ENCODE peak calls at places on chromosome 1, in six cellular contexts. V, N, R, I, P and C are unnamed samples.
A peak's percentile ranks its signal among the peaks of the same experiment; 100 is the strongest.

GRCh38 chr1:165449121-165449520 is 4.2 kb upstream of the RXRG start:
- DNase-seq in R (no peak), V (no peak), P (no peak), N (no peak), I (no peak), C (no peak)

GRCh38 chr1:27509127-27510080 is 19.4 kb upstream of the WASF2 start:
- DNase-seq in R (no peak), V (no peak), I (no peak), P (no peak), N (peak; percentile 69), C (no peak)

GRCh38 chr1:209797978-209798639 is 7.8 kb downstream of the IRF6 start:
- DNase-seq in N (no peak), I (peak; percentile 21), R (no peak), V (no peak), P (no peak), C (no peak)

GRCh38 chr1:229064320-229064908 is 206.5 kb upstream of the RAB4A start:
- DNase-seq in P (peak; percentile 53), R (no peak), V (no peak), I (no peak), N (no peak), C (no peak)

GRCh38 chr1:25583519-25584370 is 32.8 kb upstream of the MAN1C1 start:
- DNase-seq in V (no peak), N (no peak), P (peak; percentile 4), I (no peak), R (no peak), C (peak; percentile 28)

GRCh38 chr1:210293191-210293607 is 35.5 kb upstream of the HHAT start:
- DNase-seq in V (peak; percentile 90), I (peak; percentile 75), N (peak; percentile 39), R (no peak), P (peak; percentile 50), C (peak; percentile 48)

GRCh38 chr1:44632511-44633072 is 41.7 kb downstream of the TMEM53 start:
- DNase-seq in P (peak; percentile 19), N (no peak), R (no peak), V (no peak), I (no peak), C (no peak)

GRCh38 chr1:232689714-232690113 is 59.8 kb upstream of the SIPA1L2 start:
- DNase-seq in N (no peak), V (no peak), R (no peak), I (no peak), P (no peak), C (no peak)

GRCh38 chr1:235941852-235942624 is 75.3 kb upstream of the LYST start:
- DNase-seq in N (no peak), V (peak; percentile 50), R (no peak), I (no peak), P (peak; percentile 93), C (no peak)